ENCODE peak calls at places on chromosomes 13 and 19, in five cellular contexts. One of them, this sample, is unnamed.

GRCh38 chr13:42170029-42170428 is 101.9 kb upstream of the AKAP11 start:
- DNase-seq in left cardiac atrium: no peak
- DNase-seq in NCI-H748 treated with DMSO at 0.1 percent for 48 hours: no peak
- DNase-seq in kidney tubule cell: no peak
- DNase-seq in spleen: no peak
- DNase-seq in this sample: no peak

GRCh38 chr13:44449999-44450821 is 76.6 kb downstream of the SERP2 start:
- DNase-seq in left cardiac atrium: no peak
- DNase-seq in NCI-H748 treated with DMSO at 0.1 percent for 48 hours: no peak
- DNase-seq in kidney tubule cell: peak
- DNase-seq in spleen: no peak
- DNase-seq in this sample: no peak

GRCh38 chr13:113553541-113554332 is 30.8 kb upstream of the TFDP1 start:
- DNase-seq in left cardiac atrium: no peak
- DNase-seq in NCI-H748 treated with DMSO at 0.1 percent for 48 hours: no peak
- DNase-seq in kidney tubule cell: no peak
- DNase-seq in spleen: peak
- DNase-seq in this sample: no peak

GRCh38 chr19:17855333-17856152 is 4.2 kb upstream of the RPL18A start:
- DNase-seq in left cardiac atrium: peak
- DNase-seq in NCI-H748 treated with DMSO at 0.1 percent for 48 hours: peak
- DNase-seq in kidney tubule cell: peak
- DNase-seq in spleen: peak
- DNase-seq in this sample: peak

GRCh38 chr19:48713041-48713863 is 6.3 kb downstream of the MAMSTR start:
- DNase-seq in left cardiac atrium: no peak
- DNase-seq in NCI-H748 treated with DMSO at 0.1 percent for 48 hours: peak
- DNase-seq in kidney tubule cell: no peak
- DNase-seq in spleen: peak
- DNase-seq in this sample: no peak

GRCh38 chr19:55255618-55256423 is 3.0 kb downstream of the PPP6R1 start:
- DNase-seq in left cardiac atrium: no peak
- DNase-seq in NCI-H748 treated with DMSO at 0.1 percent for 48 hours: no peak
- DNase-seq in kidney tubule cell: peak
- DNase-seq in spleen: peak
- DNase-seq in this sample: peak

GRCh38 chr19:41702208-41702651 is 6.2 kb upstream of the CEACAM5 start:
- DNase-seq in left cardiac atrium: no peak
- DNase-seq in NCI-H748 treated with DMSO at 0.1 percent for 48 hours: no peak
- DNase-seq in kidney tubule cell: peak
- DNase-seq in spleen: no peak
- DNase-seq in this sample: no peak

GRCh38 chr13:101465877-101466276 is 13.4 kb downstream of the ITGBL1 start:
- DNase-seq in left cardiac atrium: no peak
- DNase-seq in NCI-H748 treated with DMSO at 0.1 percent for 48 hours: no peak
- DNase-seq in kidney tubule cell: no peak
- DNase-seq in spleen: no peak
- DNase-seq in this sample: no peak

GRCh38 chr19:5217171-5217570 is 123.4 kb downstream of the PTPRS start:
- DNase-seq in left cardiac atrium: no peak
- DNase-seq in NCI-H748 treated with DMSO at 0.1 percent for 48 hours: no peak
- DNase-seq in kidney tubule cell: no peak
- DNase-seq in spleen: no peak
- DNase-seq in this sample: no peak

GRCh38 chr19:5934002-5934401 is 19.9 kb downstream of the CAPS start:
- DNase-seq in left cardiac atrium: no peak
- DNase-seq in NCI-H748 treated with DMSO at 0.1 percent for 48 hours: no peak
- DNase-seq in kidney tubule cell: no peak
- DNase-seq in spleen: no peak
- DNase-seq in this sample: no peak

GRCh38 chr13:44768233-44768632 is 192.1 kb upstream of the TSC22D1 start:
- DNase-seq in left cardiac atrium: no peak
- DNase-seq in NCI-H748 treated with DMSO at 0.1 percent for 48 hours: no peak
- DNase-seq in kidney tubule cell: no peak
- DNase-seq in spleen: no peak
- DNase-seq in this sample: peak

GRCh38 chr13:112761701-112762689 is 72.2 kb downstream of the ATP11A start:
- DNase-seq in left cardiac atrium: peak
- DNase-seq in NCI-H748 treated with DMSO at 0.1 percent for 48 hours: no peak
- DNase-seq in kidney tubule cell: no peak
- DNase-seq in spleen: peak
- DNase-seq in this sample: no peak

GRCh38 chr19:48501961-48502719 is 9.5 kb downstream of the LMTK3 start:
- DNase-seq in left cardiac atrium: peak
- DNase-seq in NCI-H748 treated with DMSO at 0.1 percent for 48 hours: peak
- DNase-seq in kidney tubule cell: peak
- DNase-seq in spleen: peak
- DNase-seq in this sample: peak

GRCh38 chr13:106234656-106235055 is 300.8 kb downstream of the EFNB2 start:
- DNase-seq in left cardiac atrium: no peak
- DNase-seq in NCI-H748 treated with DMSO at 0.1 percent for 48 hours: no peak
- DNase-seq in kidney tubule cell: no peak
- DNase-seq in spleen: no peak
- DNase-seq in this sample: no peak

GRCh38 chr13:75318138-75318833 is 163.7 kb downstream of the TBC1D4 start:
- DNase-seq in left cardiac atrium: no peak
- DNase-seq in NCI-H748 treated with DMSO at 0.1 percent for 48 hours: no peak
- DNase-seq in kidney tubule cell: no peak
- DNase-seq in spleen: no peak
- DNase-seq in this sample: peak

GRCh38 chr13:25046274-25046984 is 49.5 kb upstream of the PABPC3 start:
- DNase-seq in left cardiac atrium: no peak
- DNase-seq in NCI-H748 treated with DMSO at 0.1 percent for 48 hours: peak
- DNase-seq in kidney tubule cell: no peak
- DNase-seq in spleen: peak
- DNase-seq in this sample: no peak

GRCh38 chr13:100176781-100177389 is 88.0 kb downstream of the PCCA start:
- DNase-seq in left cardiac atrium: no peak
- DNase-seq in NCI-H748 treated with DMSO at 0.1 percent for 48 hours: peak
- DNase-seq in kidney tubule cell: peak
- DNase-seq in spleen: no peak
- DNase-seq in this sample: no peak

GRCh38 chr19:33219261-33219812 is 6.3 kb downstream of the SLC7A10 start:
- DNase-seq in left cardiac atrium: no peak
- DNase-seq in NCI-H748 treated with DMSO at 0.1 percent for 48 hours: no peak
- DNase-seq in kidney tubule cell: no peak
- DNase-seq in spleen: no peak
- DNase-seq in this sample: no peak

GRCh38 chr19:15305582-15306334 is 26.6 kb downstream of the BRD4 start:
- DNase-seq in left cardiac atrium: no peak
- DNase-seq in NCI-H748 treated with DMSO at 0.1 percent for 48 hours: no peak
- DNase-seq in kidney tubule cell: no peak
- DNase-seq in spleen: no peak
- DNase-seq in this sample: no peak

This sample was measured in activated CD8-positive, alpha-beta T cell treated with anti-CD3 and anti-CD28 coated beads, Interleukin-2, amount 10 ng/mL, durations not matched to agents 7 days and 5 days.